ENCODE peak calls at places on chromosomes 7 and 10, in ten cellular contexts. F, O, T, Z, U, D, J, X, I and L are unnamed samples.

GRCh38 chr7:46545790-46546189 is 624.7 kb upstream of the IGFBP3 start:
- DNase-seq in F (no peak), O (no peak), T (no peak), Z (no peak), U (peak), D (no peak), J (no peak), X (no peak), I (no peak), L (peak)

GRCh38 chr10:1737222-1738061 is at the start of gene ADARB2:
- DNase-seq in F (no peak), O (peak), T (no peak), Z (no peak), U (peak), D (no peak), J (no peak), X (peak), I (peak), L (no peak)

GRCh38 chr10:13518076-13518692 is 10.6 kb downstream of the BEND7 start:
- DNase-seq in F (no peak), O (no peak), T (no peak), Z (no peak), U (peak), D (no peak), J (no peak), X (no peak), I (no peak), L (peak)

GRCh38 chr7:76202666-76203030 is 952 bp downstream of the SRRM3 start:
- DNase-seq in F (no peak), O (peak), T (no peak), Z (no peak), U (no peak), D (no peak), J (no peak), X (no peak), I (no peak), L (no peak)

GRCh38 chr7:134059921-134060320 is 67.2 kb upstream of the LRGUK start:
- DNase-seq in F (no peak), O (no peak), T (no peak), Z (no peak), U (no peak), D (no peak), J (no peak), X (no peak), I (no peak), L (no peak)

GRCh38 chr7:92403760-92404074 is 43.6 kb upstream of the GATAD1 start:
- DNase-seq in F (no peak), O (no peak), T (no peak), Z (no peak), U (no peak), D (no peak), J (no peak), X (no peak), I (no peak), L (no peak)

GRCh38 chr10:110918269-110918632 is 729 bp downstream of the BBIP1 start:
- DNase-seq in F (no peak), O (no peak), T (peak), Z (no peak), U (peak), D (no peak), J (no peak), X (peak), I (no peak), L (peak)

GRCh38 chr7:20346577-20346976 is 15.9 kb downstream of the ITGB8 start:
- DNase-seq in F (no peak), O (no peak), T (no peak), Z (no peak), U (no peak), D (no peak), J (no peak), X (no peak), I (no peak), L (no peak)

GRCh38 chr7:37071124-37071523 is 346.8 kb upstream of the AOAH start:
- DNase-seq in F (no peak), O (no peak), T (no peak), Z (no peak), U (no peak), D (no peak), J (no peak), X (no peak), I (no peak), L (no peak)